ENCODE peak calls at places on chromosomes 12 and 14, in five cellular contexts. R is stomach, U is GM12865, A is mesothelial cell of epicardium, S is A549. D is an unnamed sample.

GRCh38 chr12:121781751-121782615 is 11.5 kb downstream of the RHOF start:
- DNase-seq in U (peak; percentile 89), R (no peak), A (no peak), S (no peak), D (no peak)

GRCh38 chr12:68648179-68648578 is 37.5 kb downstream of the RAP1B start:
- DNase-seq in A (no peak), U (peak; percentile 53), S (no peak), R (no peak), D (no peak)

GRCh38 chr12:98645572-98646067 is 530 bp downstream of the APAF1 start:
- DNase-seq in S (peak; percentile 27), U (no peak), R (peak; percentile 27), A (no peak), D (no peak)

GRCh38 chr12:106149096-106149784 is 10.5 kb upstream of the NUAK1 start:
- DNase-seq in U (no peak), R (no peak), A (no peak), S (peak; percentile 58), D (no peak)

GRCh38 chr14:35385042-35385839 is 19.3 kb downstream of the NFKBIA start:
- DNase-seq in S (peak; percentile 56), A (no peak), U (no peak), R (peak; percentile 63), D (no peak)

GRCh38 chr12:19539836-19540235 is 100.5 kb downstream of the AEBP2 start:
- DNase-seq in S (no peak), R (no peak), U (no peak), A (no peak), D (no peak)

GRCh38 chr12:4355843-4356327 is 23.6 kb downstream of the FGF23 start:
- DNase-seq in A (no peak), S (no peak), R (no peak), U (peak; percentile 72), D (no peak)

GRCh38 chr14:31336646-31337045 is 83.7 kb downstream of the HEATR5A start:
- DNase-seq in R (no peak), U (no peak), A (no peak), S (no peak), D (no peak)

GRCh38 chr14:95300697-95301526 is 18.8 kb downstream of the CLMN start:
- DNase-seq in U (no peak), S (no peak), R (no peak), A (no peak), D (no peak)

GRCh38 chr14:52961060-52961639 is 10.3 kb upstream of the FERMT2 start:
- DNase-seq in S (peak; percentile 73), R (peak; percentile 62), A (no peak), U (peak; percentile 83), D (no peak)

GRCh38 chr14:62269204-62269603 is 507.0 kb downstream of the SNAPC1 start:
- DNase-seq in U (no peak), A (no peak), R (no peak), S (no peak), D (no peak)

GRCh38 chr12:47799357-47799955 is 20.2 kb downstream of the HDAC7 start:
- DNase-seq in A (no peak), R (no peak), U (no peak), S (no peak), D (no peak)

GRCh38 chr12:53868516-53868986 is 70.1 kb upstream of the HOXC13 start:
- DNase-seq in R (no peak), A (no peak), U (no peak), S (peak; percentile 57), D (no peak)

GRCh38 chr12:48132826-48133225 is 13.7 kb downstream of the PFKM start:
- DNase-seq in A (no peak), R (no peak), S (no peak), U (no peak), D (no peak)

GRCh38 chr14:23562822-23563472 is 4.6 kb downstream of the AP1G2 start:
- DNase-seq in S (peak; percentile 68), A (no peak), R (peak; percentile 58), U (peak; percentile 66), D (no peak)

GRCh38 chr14:38042356-38042755 is 165.3 kb upstream of the SSTR1 start:
- DNase-seq in S (no peak), A (no peak), R (no peak), U (no peak), D (no peak)

GRCh38 chr12:31815096-31815495 is 86.3 kb upstream of the AMN1 start:
- DNase-seq in U (no peak), R (no peak), A (no peak), S (no peak), D (no peak)

GRCh38 chr14:77284066-77284855 is 13.3 kb upstream of the NGB start:
- DNase-seq in S (no peak), U (no peak), R (no peak), A (no peak), D (no peak)

GRCh38 chr14:65238456-65238855 is 136.1 kb upstream of the MAX start:
- DNase-seq in R (no peak), A (no peak), U (no peak), S (no peak), D (no peak)

GRCh38 chr14:72962829-72963312 is 36.6 kb downstream of the DCAF4 start:
- DNase-seq in S (peak; percentile 84), R (no peak), U (peak; percentile 27), A (no peak), D (no peak)

GRCh38 chr12:120262852-120263724 is 2.4 kb downstream of the PXN start:
- DNase-seq in S (no peak), U (no peak), R (no peak), A (no peak), D (no peak)

GRCh38 chr12:12537421-12537820 is 25.2 kb downstream of the DUSP16 start:
- DNase-seq in S (no peak), U (no peak), R (no peak), A (no peak), D (no peak)

GRCh38 chr12:78035913-78036658 is 205.4 kb downstream of the NAV3 start:
- DNase-seq in R (no peak), S (no peak), U (peak; percentile 5), A (no peak), D (no peak)

GRCh38 chr14:99475179-99475578 is 5.5 kb downstream of the SETD3 start:
- DNase-seq in R (no peak), A (no peak), U (no peak), S (no peak), D (no peak)

GRCh38 chr12:65152012-65152411 is 17.4 kb upstream of the LEMD3 start:
- DNase-seq in R (no peak), S (no peak), U (no peak), A (no peak), D (no peak)

GRCh38 chr14:103541944-103542544 is 13.0 kb downstream of the TRMT61A start:
- DNase-seq in U (no peak), A (no peak), R (no peak), S (no peak), D (no peak)
- TF ChIP-seq CTCF in U (no peak), A (no peak), R (no peak), S (no peak), D (peak; percentile 50)

DNA sequence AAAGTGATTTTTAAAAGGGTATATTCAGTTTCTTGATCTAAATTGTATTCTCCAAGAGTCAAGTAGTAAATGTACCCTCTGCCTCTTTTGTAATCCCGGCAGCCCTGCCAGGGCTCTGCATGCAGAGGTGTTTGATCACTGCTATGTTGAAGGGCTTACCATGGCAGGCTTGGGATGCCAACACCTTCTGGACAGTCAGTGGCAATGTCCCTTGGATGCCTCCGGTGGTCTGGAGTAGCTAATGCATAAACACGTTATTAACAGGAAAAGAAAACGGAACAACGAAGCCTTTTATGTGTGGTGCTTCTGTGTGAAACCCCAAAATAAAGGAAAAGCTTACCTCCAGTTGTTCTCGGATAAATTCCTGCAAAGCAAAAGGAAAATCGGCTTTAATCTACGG is 19.9 kb downstream of the EIF2B2 start:
- DNase-seq in S (peak; percentile 53), R (no peak), U (peak; percentile 11), A (no peak), D (no peak)
- TF ChIP-seq CTCF in S (peak; percentile 18), R (no peak), U (peak; percentile 37), A (no peak), D (peak; percentile 70)

DNA sequence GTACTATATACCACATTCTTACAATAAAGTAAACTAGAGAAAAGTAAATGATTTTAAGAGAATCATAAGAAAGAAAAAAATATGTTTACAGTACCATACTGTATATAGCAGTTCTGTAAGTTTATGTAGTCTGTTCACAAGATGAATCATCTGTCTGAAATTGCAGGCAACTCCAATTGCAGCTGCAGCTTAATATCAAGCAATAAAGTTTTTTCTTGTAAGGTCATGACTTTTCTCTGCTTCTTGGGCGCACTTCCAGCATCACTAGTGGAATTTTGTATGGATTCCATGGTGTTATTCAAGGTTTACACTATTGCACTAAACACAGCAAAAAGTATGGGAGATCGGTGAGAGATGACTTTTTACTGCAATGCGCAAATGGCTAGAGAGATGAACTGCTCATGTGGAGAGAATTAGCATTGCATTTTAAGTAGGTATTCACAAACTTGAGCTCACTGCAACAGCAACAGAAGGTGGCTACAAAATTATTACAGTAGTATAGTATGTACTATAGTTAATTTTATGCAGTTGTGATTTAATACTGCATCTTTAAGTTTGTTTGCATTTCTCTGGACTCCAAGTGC is 445.4 kb upstream of the OR4E1 start:
- DNase-seq in R (no peak), U (no peak), A (no peak), S (no peak), D (no peak)
- TF ChIP-seq CTCF in R (no peak), U (no peak), A (no peak), S (no peak), D (no peak)

DNA sequence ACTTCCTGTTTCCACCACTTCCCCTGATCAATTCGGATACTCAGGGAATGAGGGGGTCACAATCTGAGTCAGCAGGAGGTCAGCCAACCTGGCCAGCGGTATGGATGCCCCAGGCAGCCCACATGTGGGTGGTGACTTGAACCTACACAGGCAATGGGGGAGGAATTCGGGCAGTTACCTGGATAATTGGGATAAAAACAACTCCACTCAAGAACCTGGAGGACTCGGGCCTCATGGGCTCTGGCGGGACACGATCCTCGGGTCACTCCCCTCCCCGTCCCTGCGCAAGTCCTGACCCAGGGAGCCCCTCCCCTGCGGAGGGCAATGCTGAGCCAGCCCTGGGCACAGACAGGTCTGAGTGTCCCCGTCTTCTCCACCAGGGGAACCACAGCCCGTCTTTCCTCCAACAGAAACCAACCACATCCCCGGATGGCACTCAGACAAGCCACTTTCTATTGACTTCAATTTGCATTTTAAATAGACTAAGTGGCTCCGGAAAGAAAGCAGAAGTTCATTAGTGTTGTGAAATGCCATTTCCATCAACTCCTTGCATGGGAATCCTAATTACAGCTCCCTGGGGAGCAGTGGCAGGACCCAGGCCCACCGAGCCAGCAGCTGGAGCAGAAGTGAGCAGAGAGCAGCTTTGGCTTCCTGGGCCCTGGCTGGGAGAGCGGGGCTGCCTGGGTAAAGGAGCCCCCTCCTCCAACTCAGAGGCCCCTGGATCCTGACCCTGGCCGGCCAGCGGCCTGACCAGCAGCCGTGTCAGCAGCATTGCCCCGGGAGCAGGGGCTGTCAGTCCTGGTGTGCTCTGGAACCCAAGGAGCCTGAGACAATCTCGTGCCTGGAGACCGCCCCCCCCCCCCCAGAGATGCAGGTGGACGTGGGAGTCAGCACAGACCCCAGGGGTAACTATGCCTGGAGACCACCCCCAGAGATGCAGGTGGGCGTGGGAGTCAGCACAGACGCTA is 374.1 kb downstream of the ADGRD1 start:
- DNase-seq in A (no peak), R (no peak), U (no peak), S (peak; percentile 40), D (no peak)
- TF ChIP-seq CTCF in A (no peak), R (no peak), U (no peak), S (no peak), D (peak; percentile 41)